ENCODE peak calls at places on chromosomes 3 and 15, in nine cellular contexts. One of them, this sample, is unnamed.

GRCh38 chr3:131033480-131034080 is 6.9 kb downstream of the NEK11 start:
- DNase-seq in neural crest cell: peak
- DNase-seq in mucosa of gallbladder: no peak
- DNase-seq in substantia nigra: no peak
- DNase-seq in stimulated activated CD4-positive, alpha-beta T cell treated with anti-CD3 and anti-CD28 coated beads, TNF-alpha, amount 100 ng/mL, for 24 hours: no peak
- DNase-seq in GM12865: peak
- DNase-seq in EH: peak
- DNase-seq in stimulated activated naive CD8-positive, alpha-beta T cell treated with anti-CD3 and anti-CD28 coated beads, Interleukin-15, Interleukin-2, amounts not matched to agents 100 U/mL and 50 U/mL, for 24 hours: peak
- DNase-seq in memory B cell: peak
- DNase-seq in this sample: no peak

GRCh38 chr3:190003730-190004129 is 117.0 kb downstream of the P3H2 start:
- DNase-seq in neural crest cell: no peak
- DNase-seq in mucosa of gallbladder: no peak
- DNase-seq in substantia nigra: no peak
- DNase-seq in stimulated activated CD4-positive, alpha-beta T cell treated with anti-CD3 and anti-CD28 coated beads, TNF-alpha, amount 100 ng/mL, for 24 hours: no peak
- DNase-seq in GM12865: no peak
- DNase-seq in EH: peak
- DNase-seq in stimulated activated naive CD8-positive, alpha-beta T cell treated with anti-CD3 and anti-CD28 coated beads, Interleukin-15, Interleukin-2, amounts not matched to agents 100 U/mL and 50 U/mL, for 24 hours: no peak
- DNase-seq in memory B cell: no peak
- DNase-seq in this sample: no peak

GRCh38 chr3:110391640-110392395 is 679.8 kb upstream of the NECTIN3 start:
- DNase-seq in neural crest cell: no peak
- DNase-seq in mucosa of gallbladder: no peak
- DNase-seq in substantia nigra: no peak
- DNase-seq in stimulated activated CD4-positive, alpha-beta T cell treated with anti-CD3 and anti-CD28 coated beads, TNF-alpha, amount 100 ng/mL, for 24 hours: no peak
- DNase-seq in GM12865: no peak
- DNase-seq in EH: peak
- DNase-seq in stimulated activated naive CD8-positive, alpha-beta T cell treated with anti-CD3 and anti-CD28 coated beads, Interleukin-15, Interleukin-2, amounts not matched to agents 100 U/mL and 50 U/mL, for 24 hours: no peak
- DNase-seq in memory B cell: no peak
- DNase-seq in this sample: no peak

GRCh38 chr3:179196700-179197099 is 48.5 kb downstream of the PIK3CA start:
- DNase-seq in neural crest cell: no peak
- DNase-seq in mucosa of gallbladder: no peak
- DNase-seq in substantia nigra: no peak
- DNase-seq in stimulated activated CD4-positive, alpha-beta T cell treated with anti-CD3 and anti-CD28 coated beads, TNF-alpha, amount 100 ng/mL, for 24 hours: no peak
- DNase-seq in GM12865: no peak
- DNase-seq in EH: no peak
- DNase-seq in stimulated activated naive CD8-positive, alpha-beta T cell treated with anti-CD3 and anti-CD28 coated beads, Interleukin-15, Interleukin-2, amounts not matched to agents 100 U/mL and 50 U/mL, for 24 hours: no peak
- DNase-seq in memory B cell: no peak
- DNase-seq in this sample: no peak

GRCh38 chr15:70491183-70491621 is 272.2 kb downstream of the UACA start:
- DNase-seq in neural crest cell: no peak
- DNase-seq in mucosa of gallbladder: no peak
- DNase-seq in substantia nigra: no peak
- DNase-seq in stimulated activated CD4-positive, alpha-beta T cell treated with anti-CD3 and anti-CD28 coated beads, TNF-alpha, amount 100 ng/mL, for 24 hours: no peak
- DNase-seq in GM12865: peak
- DNase-seq in EH: no peak
- DNase-seq in stimulated activated naive CD8-positive, alpha-beta T cell treated with anti-CD3 and anti-CD28 coated beads, Interleukin-15, Interleukin-2, amounts not matched to agents 100 U/mL and 50 U/mL, for 24 hours: peak
- DNase-seq in memory B cell: no peak
- DNase-seq in this sample: no peak

GRCh38 chr3:39453134-39453533 is 14.3 kb upstream of the MOBP start:
- DNase-seq in neural crest cell: no peak
- DNase-seq in mucosa of gallbladder: no peak
- DNase-seq in substantia nigra: no peak
- DNase-seq in stimulated activated CD4-positive, alpha-beta T cell treated with anti-CD3 and anti-CD28 coated beads, TNF-alpha, amount 100 ng/mL, for 24 hours: no peak
- DNase-seq in GM12865: no peak
- DNase-seq in EH: no peak
- DNase-seq in stimulated activated naive CD8-positive, alpha-beta T cell treated with anti-CD3 and anti-CD28 coated beads, Interleukin-15, Interleukin-2, amounts not matched to agents 100 U/mL and 50 U/mL, for 24 hours: no peak
- DNase-seq in memory B cell: no peak
- DNase-seq in this sample: no peak

GRCh38 chr3:101203411-101203810 is 117.0 kb downstream of the IMPG2 start:
- DNase-seq in neural crest cell: no peak
- DNase-seq in mucosa of gallbladder: no peak
- DNase-seq in substantia nigra: no peak
- DNase-seq in stimulated activated CD4-positive, alpha-beta T cell treated with anti-CD3 and anti-CD28 coated beads, TNF-alpha, amount 100 ng/mL, for 24 hours: no peak
- DNase-seq in GM12865: no peak
- DNase-seq in EH: peak
- DNase-seq in stimulated activated naive CD8-positive, alpha-beta T cell treated with anti-CD3 and anti-CD28 coated beads, Interleukin-15, Interleukin-2, amounts not matched to agents 100 U/mL and 50 U/mL, for 24 hours: no peak
- DNase-seq in memory B cell: no peak
- DNase-seq in this sample: no peak

GRCh38 chr3:127097516-127097915 is 95.4 kb upstream of the PRR23E start:
- DNase-seq in neural crest cell: no peak
- DNase-seq in mucosa of gallbladder: no peak
- DNase-seq in substantia nigra: no peak
- DNase-seq in stimulated activated CD4-positive, alpha-beta T cell treated with anti-CD3 and anti-CD28 coated beads, TNF-alpha, amount 100 ng/mL, for 24 hours: no peak
- DNase-seq in GM12865: no peak
- DNase-seq in EH: no peak
- DNase-seq in stimulated activated naive CD8-positive, alpha-beta T cell treated with anti-CD3 and anti-CD28 coated beads, Interleukin-15, Interleukin-2, amounts not matched to agents 100 U/mL and 50 U/mL, for 24 hours: no peak
- DNase-seq in memory B cell: no peak
- DNase-seq in this sample: no peak

GRCh38 chr3:28575100-28575747 is 226.6 kb upstream of the AZI2 start:
- DNase-seq in neural crest cell: peak
- DNase-seq in mucosa of gallbladder: no peak
- DNase-seq in substantia nigra: peak
- DNase-seq in stimulated activated CD4-positive, alpha-beta T cell treated with anti-CD3 and anti-CD28 coated beads, TNF-alpha, amount 100 ng/mL, for 24 hours: no peak
- DNase-seq in GM12865: no peak
- DNase-seq in EH: no peak
- DNase-seq in stimulated activated naive CD8-positive, alpha-beta T cell treated with anti-CD3 and anti-CD28 coated beads, Interleukin-15, Interleukin-2, amounts not matched to agents 100 U/mL and 50 U/mL, for 24 hours: no peak
- DNase-seq in memory B cell: no peak
- DNase-seq in this sample: no peak

GRCh38 chr3:49799105-49799504 is 568 bp downstream of the CDHR4 start:
- DNase-seq in neural crest cell: no peak
- DNase-seq in mucosa of gallbladder: no peak
- DNase-seq in substantia nigra: no peak
- DNase-seq in stimulated activated CD4-positive, alpha-beta T cell treated with anti-CD3 and anti-CD28 coated beads, TNF-alpha, amount 100 ng/mL, for 24 hours: no peak
- DNase-seq in GM12865: no peak
- DNase-seq in EH: no peak
- DNase-seq in stimulated activated naive CD8-positive, alpha-beta T cell treated with anti-CD3 and anti-CD28 coated beads, Interleukin-15, Interleukin-2, amounts not matched to agents 100 U/mL and 50 U/mL, for 24 hours: no peak
- DNase-seq in memory B cell: no peak
- DNase-seq in this sample: no peak

GRCh38 chr3:188661801-188662200 is 507.8 kb downstream of the LPP start:
- DNase-seq in neural crest cell: no peak
- DNase-seq in mucosa of gallbladder: no peak
- DNase-seq in substantia nigra: no peak
- DNase-seq in stimulated activated CD4-positive, alpha-beta T cell treated with anti-CD3 and anti-CD28 coated beads, TNF-alpha, amount 100 ng/mL, for 24 hours: no peak
- DNase-seq in GM12865: no peak
- DNase-seq in EH: peak
- DNase-seq in stimulated activated naive CD8-positive, alpha-beta T cell treated with anti-CD3 and anti-CD28 coated beads, Interleukin-15, Interleukin-2, amounts not matched to agents 100 U/mL and 50 U/mL, for 24 hours: no peak
- DNase-seq in memory B cell: no peak
- DNase-seq in this sample: no peak

GRCh38 chr15:67521770-67522568 is 1.0 kb downstream of the C15orf61 start:
- DNase-seq in neural crest cell: no peak
- DNase-seq in mucosa of gallbladder: no peak
- DNase-seq in substantia nigra: no peak
- DNase-seq in stimulated activated CD4-positive, alpha-beta T cell treated with anti-CD3 and anti-CD28 coated beads, TNF-alpha, amount 100 ng/mL, for 24 hours: no peak
- DNase-seq in GM12865: no peak
- DNase-seq in EH: peak
- DNase-seq in stimulated activated naive CD8-positive, alpha-beta T cell treated with anti-CD3 and anti-CD28 coated beads, Interleukin-15, Interleukin-2, amounts not matched to agents 100 U/mL and 50 U/mL, for 24 hours: no peak
- DNase-seq in memory B cell: no peak
- DNase-seq in this sample: no peak

GRCh38 chr15:29681486-29681845 is 140.8 kb downstream of the TJP1 start:
- DNase-seq in neural crest cell: no peak
- DNase-seq in mucosa of gallbladder: no peak
- DNase-seq in substantia nigra: no peak
- DNase-seq in stimulated activated CD4-positive, alpha-beta T cell treated with anti-CD3 and anti-CD28 coated beads, TNF-alpha, amount 100 ng/mL, for 24 hours: no peak
- DNase-seq in GM12865: no peak
- DNase-seq in EH: no peak
- DNase-seq in stimulated activated naive CD8-positive, alpha-beta T cell treated with anti-CD3 and anti-CD28 coated beads, Interleukin-15, Interleukin-2, amounts not matched to agents 100 U/mL and 50 U/mL, for 24 hours: no peak
- DNase-seq in memory B cell: no peak
- DNase-seq in this sample: no peak

GRCh38 chr15:87752250-87752951 is 504.1 kb downstream of the NTRK3 start:
- DNase-seq in neural crest cell: no peak
- DNase-seq in mucosa of gallbladder: no peak
- DNase-seq in substantia nigra: no peak
- DNase-seq in stimulated activated CD4-positive, alpha-beta T cell treated with anti-CD3 and anti-CD28 coated beads, TNF-alpha, amount 100 ng/mL, for 24 hours: no peak
- DNase-seq in GM12865: no peak
- DNase-seq in EH: peak
- DNase-seq in stimulated activated naive CD8-positive, alpha-beta T cell treated with anti-CD3 and anti-CD28 coated beads, Interleukin-15, Interleukin-2, amounts not matched to agents 100 U/mL and 50 U/mL, for 24 hours: no peak
- DNase-seq in memory B cell: no peak
- DNase-seq in this sample: no peak

GRCh38 chr15:55742498-55742926 is 440 bp downstream of the PRTG start:
- DNase-seq in neural crest cell: no peak
- DNase-seq in mucosa of gallbladder: no peak
- DNase-seq in substantia nigra: no peak
- DNase-seq in stimulated activated CD4-positive, alpha-beta T cell treated with anti-CD3 and anti-CD28 coated beads, TNF-alpha, amount 100 ng/mL, for 24 hours: no peak
- DNase-seq in GM12865: peak
- DNase-seq in EH: peak
- DNase-seq in stimulated activated naive CD8-positive, alpha-beta T cell treated with anti-CD3 and anti-CD28 coated beads, Interleukin-15, Interleukin-2, amounts not matched to agents 100 U/mL and 50 U/mL, for 24 hours: peak
- DNase-seq in memory B cell: no peak
- DNase-seq in this sample: peak

GRCh38 chr15:52331490-52332240 is 36.1 kb upstream of the MYO5C start:
- DNase-seq in neural crest cell: no peak
- DNase-seq in mucosa of gallbladder: peak
- DNase-seq in substantia nigra: no peak
- DNase-seq in stimulated activated CD4-positive, alpha-beta T cell treated with anti-CD3 and anti-CD28 coated beads, TNF-alpha, amount 100 ng/mL, for 24 hours: peak
- DNase-seq in GM12865: peak
- DNase-seq in EH: peak
- DNase-seq in stimulated activated naive CD8-positive, alpha-beta T cell treated with anti-CD3 and anti-CD28 coated beads, Interleukin-15, Interleukin-2, amounts not matched to agents 100 U/mL and 50 U/mL, for 24 hours: peak
- DNase-seq in memory B cell: peak
- DNase-seq in this sample: peak

GRCh38 chr3:148453764-148454163 is 243.9 kb upstream of the AGTR1 start:
- DNase-seq in neural crest cell: no peak
- DNase-seq in mucosa of gallbladder: no peak
- DNase-seq in substantia nigra: no peak
- DNase-seq in stimulated activated CD4-positive, alpha-beta T cell treated with anti-CD3 and anti-CD28 coated beads, TNF-alpha, amount 100 ng/mL, for 24 hours: no peak
- DNase-seq in GM12865: no peak
- DNase-seq in EH: no peak
- DNase-seq in stimulated activated naive CD8-positive, alpha-beta T cell treated with anti-CD3 and anti-CD28 coated beads, Interleukin-15, Interleukin-2, amounts not matched to agents 100 U/mL and 50 U/mL, for 24 hours: no peak
- DNase-seq in memory B cell: no peak
- DNase-seq in this sample: no peak

GRCh38 chr3:18501679-18502343 is 76.7 kb upstream of the SATB1 start:
- DNase-seq in neural crest cell: no peak
- DNase-seq in mucosa of gallbladder: no peak
- DNase-seq in substantia nigra: no peak
- DNase-seq in stimulated activated CD4-positive, alpha-beta T cell treated with anti-CD3 and anti-CD28 coated beads, TNF-alpha, amount 100 ng/mL, for 24 hours: no peak
- DNase-seq in GM12865: no peak
- DNase-seq in EH: no peak
- DNase-seq in stimulated activated naive CD8-positive, alpha-beta T cell treated with anti-CD3 and anti-CD28 coated beads, Interleukin-15, Interleukin-2, amounts not matched to agents 100 U/mL and 50 U/mL, for 24 hours: no peak
- DNase-seq in memory B cell: no peak
- DNase-seq in this sample: no peak

GRCh38 chr3:71057526-71057894 is 526.0 kb downstream of the FOXP1 start:
- DNase-seq in neural crest cell: no peak
- DNase-seq in mucosa of gallbladder: no peak
- DNase-seq in substantia nigra: no peak
- DNase-seq in stimulated activated CD4-positive, alpha-beta T cell treated with anti-CD3 and anti-CD28 coated beads, TNF-alpha, amount 100 ng/mL, for 24 hours: no peak
- DNase-seq in GM12865: no peak
- DNase-seq in EH: peak
- DNase-seq in stimulated activated naive CD8-positive, alpha-beta T cell treated with anti-CD3 and anti-CD28 coated beads, Interleukin-15, Interleukin-2, amounts not matched to agents 100 U/mL and 50 U/mL, for 24 hours: no peak
- DNase-seq in memory B cell: no peak
- DNase-seq in this sample: peak

GRCh38 chr15:67981118-67981685 is 72.9 kb upstream of the PIAS1 start:
- DNase-seq in neural crest cell: no peak
- DNase-seq in mucosa of gallbladder: no peak
- DNase-seq in substantia nigra: no peak
- DNase-seq in stimulated activated CD4-positive, alpha-beta T cell treated with anti-CD3 and anti-CD28 coated beads, TNF-alpha, amount 100 ng/mL, for 24 hours: no peak
- DNase-seq in GM12865: no peak
- DNase-seq in EH: no peak
- DNase-seq in stimulated activated naive CD8-positive, alpha-beta T cell treated with anti-CD3 and anti-CD28 coated beads, Interleukin-15, Interleukin-2, amounts not matched to agents 100 U/mL and 50 U/mL, for 24 hours: no peak
- DNase-seq in memory B cell: no peak
- DNase-seq in this sample: no peak

GRCh38 chr3:10198226-10198625 is 33.5 kb downstream of the IRAK2 start:
- DNase-seq in neural crest cell: no peak
- DNase-seq in mucosa of gallbladder: no peak
- DNase-seq in substantia nigra: no peak
- DNase-seq in stimulated activated CD4-positive, alpha-beta T cell treated with anti-CD3 and anti-CD28 coated beads, TNF-alpha, amount 100 ng/mL, for 24 hours: no peak
- DNase-seq in GM12865: peak
- DNase-seq in EH: no peak
- DNase-seq in stimulated activated naive CD8-positive, alpha-beta T cell treated with anti-CD3 and anti-CD28 coated beads, Interleukin-15, Interleukin-2, amounts not matched to agents 100 U/mL and 50 U/mL, for 24 hours: no peak
- DNase-seq in memory B cell: no peak
- DNase-seq in this sample: no peak

GRCh38 chr3:119700269-119700919 is 2.4 kb upstream of the CFAP91 start:
- DNase-seq in neural crest cell: no peak
- DNase-seq in mucosa of gallbladder: no peak
- DNase-seq in substantia nigra: no peak
- DNase-seq in stimulated activated CD4-positive, alpha-beta T cell treated with anti-CD3 and anti-CD28 coated beads, TNF-alpha, amount 100 ng/mL, for 24 hours: no peak
- DNase-seq in GM12865: peak
- DNase-seq in EH: peak
- DNase-seq in stimulated activated naive CD8-positive, alpha-beta T cell treated with anti-CD3 and anti-CD28 coated beads, Interleukin-15, Interleukin-2, amounts not matched to agents 100 U/mL and 50 U/mL, for 24 hours: peak
- DNase-seq in memory B cell: peak
- DNase-seq in this sample: peak

GRCh38 chr3:87495946-87496345 is 219.6 kb upstream of the POU1F1 start:
- DNase-seq in neural crest cell: no peak
- DNase-seq in mucosa of gallbladder: no peak
- DNase-seq in substantia nigra: no peak
- DNase-seq in stimulated activated CD4-positive, alpha-beta T cell treated with anti-CD3 and anti-CD28 coated beads, TNF-alpha, amount 100 ng/mL, for 24 hours: no peak
- DNase-seq in GM12865: no peak
- DNase-seq in EH: no peak
- DNase-seq in stimulated activated naive CD8-positive, alpha-beta T cell treated with anti-CD3 and anti-CD28 coated beads, Interleukin-15, Interleukin-2, amounts not matched to agents 100 U/mL and 50 U/mL, for 24 hours: no peak
- DNase-seq in memory B cell: no peak
- DNase-seq in this sample: no peak

GRCh38 chr3:197541756-197542539 is 13.8 kb downstream of the BDH1 start:
- DNase-seq in neural crest cell: no peak
- DNase-seq in mucosa of gallbladder: peak
- DNase-seq in substantia nigra: peak
- DNase-seq in stimulated activated CD4-positive, alpha-beta T cell treated with anti-CD3 and anti-CD28 coated beads, TNF-alpha, amount 100 ng/mL, for 24 hours: no peak
- DNase-seq in GM12865: no peak
- DNase-seq in EH: peak
- DNase-seq in stimulated activated naive CD8-positive, alpha-beta T cell treated with anti-CD3 and anti-CD28 coated beads, Interleukin-15, Interleukin-2, amounts not matched to agents 100 U/mL and 50 U/mL, for 24 hours: no peak
- DNase-seq in memory B cell: no peak
- DNase-seq in this sample: no peak

GRCh38 chr15:57323806-57324589 is 52.3 kb upstream of the CGNL1 start:
- DNase-seq in neural crest cell: no peak
- DNase-seq in mucosa of gallbladder: peak
- DNase-seq in substantia nigra: no peak
- DNase-seq in stimulated activated CD4-positive, alpha-beta T cell treated with anti-CD3 and anti-CD28 coated beads, TNF-alpha, amount 100 ng/mL, for 24 hours: no peak
- DNase-seq in GM12865: peak
- DNase-seq in EH: peak
- DNase-seq in stimulated activated naive CD8-positive, alpha-beta T cell treated with anti-CD3 and anti-CD28 coated beads, Interleukin-15, Interleukin-2, amounts not matched to agents 100 U/mL and 50 U/mL, for 24 hours: peak
- DNase-seq in memory B cell: no peak
- DNase-seq in this sample: peak

GRCh38 chr3:197336348-197336747 is 37.9 kb upstream of the DLG1 start:
- DNase-seq in neural crest cell: no peak
- DNase-seq in mucosa of gallbladder: no peak
- DNase-seq in substantia nigra: no peak
- DNase-seq in stimulated activated CD4-positive, alpha-beta T cell treated with anti-CD3 and anti-CD28 coated beads, TNF-alpha, amount 100 ng/mL, for 24 hours: no peak
- DNase-seq in GM12865: no peak
- DNase-seq in EH: no peak
- DNase-seq in stimulated activated naive CD8-positive, alpha-beta T cell treated with anti-CD3 and anti-CD28 coated beads, Interleukin-15, Interleukin-2, amounts not matched to agents 100 U/mL and 50 U/mL, for 24 hours: no peak
- DNase-seq in memory B cell: no peak
- DNase-seq in this sample: no peak

GRCh38 chr3:99952306-99952705 is 134.6 kb downstream of the CMSS1 start:
- DNase-seq in neural crest cell: no peak
- DNase-seq in mucosa of gallbladder: no peak
- DNase-seq in substantia nigra: no peak
- DNase-seq in stimulated activated CD4-positive, alpha-beta T cell treated with anti-CD3 and anti-CD28 coated beads, TNF-alpha, amount 100 ng/mL, for 24 hours: no peak
- DNase-seq in GM12865: no peak
- DNase-seq in EH: peak
- DNase-seq in stimulated activated naive CD8-positive, alpha-beta T cell treated with anti-CD3 and anti-CD28 coated beads, Interleukin-15, Interleukin-2, amounts not matched to agents 100 U/mL and 50 U/mL, for 24 hours: no peak
- DNase-seq in memory B cell: no peak
- DNase-seq in this sample: no peak

GRCh38 chr3:36525115-36525711 is 144.9 kb downstream of the STAC start:
- DNase-seq in neural crest cell: no peak
- DNase-seq in mucosa of gallbladder: no peak
- DNase-seq in substantia nigra: no peak
- DNase-seq in stimulated activated CD4-positive, alpha-beta T cell treated with anti-CD3 and anti-CD28 coated beads, TNF-alpha, amount 100 ng/mL, for 24 hours: no peak
- DNase-seq in GM12865: no peak
- DNase-seq in EH: peak
- DNase-seq in stimulated activated naive CD8-positive, alpha-beta T cell treated with anti-CD3 and anti-CD28 coated beads, Interleukin-15, Interleukin-2, amounts not matched to agents 100 U/mL and 50 U/mL, for 24 hours: no peak
- DNase-seq in memory B cell: no peak
- DNase-seq in this sample: no peak

GRCh38 chr15:99239545-99240198 is 9.7 kb downstream of the TTC23 start:
- DNase-seq in neural crest cell: no peak
- DNase-seq in mucosa of gallbladder: no peak
- DNase-seq in substantia nigra: no peak
- DNase-seq in stimulated activated CD4-positive, alpha-beta T cell treated with anti-CD3 and anti-CD28 coated beads, TNF-alpha, amount 100 ng/mL, for 24 hours: no peak
- DNase-seq in GM12865: peak
- DNase-seq in EH: no peak
- DNase-seq in stimulated activated naive CD8-positive, alpha-beta T cell treated with anti-CD3 and anti-CD28 coated beads, Interleukin-15, Interleukin-2, amounts not matched to agents 100 U/mL and 50 U/mL, for 24 hours: no peak
- DNase-seq in memory B cell: no peak
- DNase-seq in this sample: no peak

This sample was measured in transverse colon.